ENCODE peak calls at places on chromosomes 13 and 19, in nine cellular contexts. One of them, this sample, is unnamed.

GRCh38 chr13:114089751-114090400 is 42.5 kb downstream of the RASA3 start:
- DNase-seq in hypothalamus: no peak
- DNase-seq in AG08396: no peak
- DNase-seq in H54: no peak
- DNase-seq in NCI-H1436: no peak
- DNase-seq in mesothelial cell of epicardium: no peak
- DNase-seq in RWPE1: no peak
- DNase-seq in breast epithelium: peak; percentile 30
- DNase-seq in ureter: no peak
- DNase-seq in this sample: no peak

GRCh38 chr13:46492946-46493345 is 60.0 kb upstream of the LRCH1 start:
- DNase-seq in hypothalamus: no peak
- DNase-seq in AG08396: peak; percentile 40
- DNase-seq in H54: peak; percentile 6
- DNase-seq in NCI-H1436: no peak
- DNase-seq in mesothelial cell of epicardium: no peak
- DNase-seq in RWPE1: peak; percentile 29
- DNase-seq in breast epithelium: no peak
- DNase-seq in ureter: no peak
- DNase-seq in this sample: no peak

GRCh38 chr19:38264486-38265212 is at the start of gene SPINT2:
- DNase-seq in hypothalamus: peak; percentile 37
- DNase-seq in AG08396: no peak
- DNase-seq in H54: no peak
- DNase-seq in NCI-H1436: peak; percentile 99
- DNase-seq in mesothelial cell of epicardium: peak; percentile 83
- DNase-seq in RWPE1: peak; percentile 34
- DNase-seq in breast epithelium: peak; percentile 95
- DNase-seq in ureter: no peak
- DNase-seq in this sample: no peak

GRCh38 chr19:6925801-6926751 is 38.7 kb downstream of the ADGRE1 start:
- DNase-seq in hypothalamus: no peak
- DNase-seq in AG08396: no peak
- DNase-seq in H54: peak; percentile 64
- DNase-seq in NCI-H1436: no peak
- DNase-seq in mesothelial cell of epicardium: no peak
- DNase-seq in RWPE1: no peak
- DNase-seq in breast epithelium: no peak
- DNase-seq in ureter: no peak
- DNase-seq in this sample: no peak

GRCh38 chr19:29308977-29309520 is 96.1 kb upstream of the UQCRFS1 start:
- DNase-seq in hypothalamus: no peak
- DNase-seq in AG08396: no peak
- DNase-seq in H54: no peak
- DNase-seq in NCI-H1436: peak; percentile 92
- DNase-seq in mesothelial cell of epicardium: no peak
- DNase-seq in RWPE1: no peak
- DNase-seq in breast epithelium: no peak
- DNase-seq in ureter: no peak
- DNase-seq in this sample: no peak

GRCh38 chr19:12833747-12834417 is 497 bp downstream of the RTBDN start:
- DNase-seq in hypothalamus: peak; percentile 29
- DNase-seq in AG08396: peak; percentile 70
- DNase-seq in H54: no peak
- DNase-seq in NCI-H1436: peak; percentile 78
- DNase-seq in mesothelial cell of epicardium: no peak
- DNase-seq in RWPE1: peak; percentile 50
- DNase-seq in breast epithelium: no peak
- DNase-seq in ureter: no peak
- DNase-seq in this sample: no peak

GRCh38 chr13:112904436-112904960 is 64.5 kb upstream of the MCF2L start:
- DNase-seq in hypothalamus: no peak
- DNase-seq in AG08396: no peak
- DNase-seq in H54: no peak
- DNase-seq in NCI-H1436: no peak
- DNase-seq in mesothelial cell of epicardium: no peak
- DNase-seq in RWPE1: no peak
- DNase-seq in breast epithelium: peak; percentile 34
- DNase-seq in ureter: no peak
- DNase-seq in this sample: no peak

GRCh38 chr19:18309525-18310064 is 13.3 kb downstream of the LSM4 start:
- DNase-seq in hypothalamus: no peak
- DNase-seq in AG08396: peak; percentile 3
- DNase-seq in H54: no peak
- DNase-seq in NCI-H1436: no peak
- DNase-seq in mesothelial cell of epicardium: no peak
- DNase-seq in RWPE1: no peak
- DNase-seq in breast epithelium: no peak
- DNase-seq in ureter: no peak
- DNase-seq in this sample: no peak

GRCh38 chr19:46984077-46985010 is 35.3 kb upstream of the NPAS1 start:
- DNase-seq in hypothalamus: no peak
- DNase-seq in AG08396: no peak
- DNase-seq in H54: no peak
- DNase-seq in NCI-H1436: no peak
- DNase-seq in mesothelial cell of epicardium: no peak
- DNase-seq in RWPE1: peak; percentile 57
- DNase-seq in breast epithelium: no peak
- DNase-seq in ureter: no peak
- DNase-seq in this sample: no peak

GRCh38 chr13:98821372-98822237 is 69.1 kb upstream of the SLC15A1 start:
- DNase-seq in hypothalamus: no peak
- DNase-seq in AG08396: no peak
- DNase-seq in H54: no peak
- DNase-seq in NCI-H1436: no peak
- DNase-seq in mesothelial cell of epicardium: no peak
- DNase-seq in RWPE1: no peak
- DNase-seq in breast epithelium: no peak
- DNase-seq in ureter: no peak
- DNase-seq in this sample: no peak

GRCh38 chr19:3548594-3548993 is 8.8 kb downstream of the MFSD12 start:
- DNase-seq in hypothalamus: no peak
- DNase-seq in AG08396: no peak
- DNase-seq in H54: no peak
- DNase-seq in NCI-H1436: no peak
- DNase-seq in mesothelial cell of epicardium: no peak
- DNase-seq in RWPE1: no peak
- DNase-seq in breast epithelium: no peak
- DNase-seq in ureter: no peak
- DNase-seq in this sample: peak; percentile 30

GRCh38 chr13:97226788-97227627 is 4.9 kb downstream of the MBNL2 start:
- DNase-seq in hypothalamus: no peak
- DNase-seq in AG08396: no peak
- DNase-seq in H54: no peak
- DNase-seq in NCI-H1436: peak; percentile 47
- DNase-seq in mesothelial cell of epicardium: no peak
- DNase-seq in RWPE1: no peak
- DNase-seq in breast epithelium: no peak
- DNase-seq in ureter: no peak
- DNase-seq in this sample: no peak

GRCh38 chr19:932647-933552 is 7.1 kb downstream of the ARID3A start:
- DNase-seq in hypothalamus: no peak
- DNase-seq in AG08396: peak; percentile 97
- DNase-seq in H54: peak; percentile 98
- DNase-seq in NCI-H1436: no peak
- DNase-seq in mesothelial cell of epicardium: no peak
- DNase-seq in RWPE1: peak; percentile 77
- DNase-seq in breast epithelium: peak; percentile 71
- DNase-seq in ureter: peak; percentile 79
- DNase-seq in this sample: no peak

GRCh38 chr13:32086366-32086765 is 54.8 kb downstream of the FRY start:
- DNase-seq in hypothalamus: no peak
- DNase-seq in AG08396: no peak
- DNase-seq in H54: no peak
- DNase-seq in NCI-H1436: no peak
- DNase-seq in mesothelial cell of epicardium: no peak
- DNase-seq in RWPE1: no peak
- DNase-seq in breast epithelium: no peak
- DNase-seq in ureter: no peak
- DNase-seq in this sample: no peak

GRCh38 chr13:75359266-75359665 is 122.7 kb downstream of the TBC1D4 start:
- DNase-seq in hypothalamus: no peak
- DNase-seq in AG08396: peak; percentile 81
- DNase-seq in H54: peak; percentile 41
- DNase-seq in NCI-H1436: no peak
- DNase-seq in mesothelial cell of epicardium: no peak
- DNase-seq in RWPE1: peak; percentile 78
- DNase-seq in breast epithelium: no peak
- DNase-seq in ureter: no peak
- DNase-seq in this sample: no peak

GRCh38 chr19:858868-859843 is at the start of gene CFD:
- DNase-seq in hypothalamus: no peak
- DNase-seq in AG08396: no peak
- DNase-seq in H54: no peak
- DNase-seq in NCI-H1436: no peak
- DNase-seq in mesothelial cell of epicardium: no peak
- DNase-seq in RWPE1: no peak
- DNase-seq in breast epithelium: no peak
- DNase-seq in ureter: no peak
- DNase-seq in this sample: no peak

GRCh38 chr13:65133094-65133493 is 2097.0 kb downstream of the PCDH9 start:
- DNase-seq in hypothalamus: no peak
- DNase-seq in AG08396: no peak
- DNase-seq in H54: no peak
- DNase-seq in NCI-H1436: no peak
- DNase-seq in mesothelial cell of epicardium: no peak
- DNase-seq in RWPE1: no peak
- DNase-seq in breast epithelium: no peak
- DNase-seq in ureter: no peak
- DNase-seq in this sample: no peak

GRCh38 chr19:44875666-44876418 is 15.2 kb upstream of the TOMM40 start:
- DNase-seq in hypothalamus: no peak
- DNase-seq in AG08396: no peak
- DNase-seq in H54: no peak
- DNase-seq in NCI-H1436: no peak
- DNase-seq in mesothelial cell of epicardium: no peak
- DNase-seq in RWPE1: no peak
- DNase-seq in breast epithelium: no peak
- DNase-seq in ureter: no peak
- DNase-seq in this sample: no peak

GRCh38 chr19:40365613-40366401 is 17.3 kb downstream of the PLD3 start:
- DNase-seq in hypothalamus: peak; percentile 53
- DNase-seq in AG08396: peak; percentile 93
- DNase-seq in H54: peak; percentile 96
- DNase-seq in NCI-H1436: peak; percentile 76
- DNase-seq in mesothelial cell of epicardium: peak; percentile 85
- DNase-seq in RWPE1: peak; percentile 96
- DNase-seq in breast epithelium: no peak
- DNase-seq in ureter: peak; percentile 84
- DNase-seq in this sample: peak; percentile 36

GRCh38 chr19:2394669-2395292 is 32.6 kb downstream of the TIMM13 start:
- DNase-seq in hypothalamus: no peak
- DNase-seq in AG08396: no peak
- DNase-seq in H54: no peak
- DNase-seq in NCI-H1436: no peak
- DNase-seq in mesothelial cell of epicardium: no peak
- DNase-seq in RWPE1: no peak
- DNase-seq in breast epithelium: no peak
- DNase-seq in ureter: no peak
- DNase-seq in this sample: no peak

GRCh38 chr13:49838989-49839388 is 46.5 kb upstream of the KPNA3 start:
- DNase-seq in hypothalamus: no peak
- DNase-seq in AG08396: no peak
- DNase-seq in H54: no peak
- DNase-seq in NCI-H1436: no peak
- DNase-seq in mesothelial cell of epicardium: no peak
- DNase-seq in RWPE1: no peak
- DNase-seq in breast epithelium: no peak
- DNase-seq in ureter: no peak
- DNase-seq in this sample: no peak

GRCh38 chr19:29662604-29663404 is 2.5 kb upstream of the PLEKHF1 start:
- DNase-seq in hypothalamus: no peak
- DNase-seq in AG08396: peak; percentile 92
- DNase-seq in H54: peak; percentile 91
- DNase-seq in NCI-H1436: no peak
- DNase-seq in mesothelial cell of epicardium: no peak
- DNase-seq in RWPE1: peak; percentile 67
- DNase-seq in breast epithelium: peak; percentile 55
- DNase-seq in ureter: peak; percentile 75
- DNase-seq in this sample: no peak

GRCh38 chr13:29926077-29926476 is 75.7 kb upstream of the UBL3 start:
- DNase-seq in hypothalamus: no peak
- DNase-seq in AG08396: no peak
- DNase-seq in H54: no peak
- DNase-seq in NCI-H1436: no peak
- DNase-seq in mesothelial cell of epicardium: no peak
- DNase-seq in RWPE1: no peak
- DNase-seq in breast epithelium: no peak
- DNase-seq in ureter: no peak
- DNase-seq in this sample: no peak

GRCh38 chr13:39888865-39889810 is 233.7 kb downstream of the COG6 start:
- DNase-seq in hypothalamus: no peak
- DNase-seq in AG08396: no peak
- DNase-seq in H54: no peak
- DNase-seq in NCI-H1436: no peak
- DNase-seq in mesothelial cell of epicardium: no peak
- DNase-seq in RWPE1: no peak
- DNase-seq in breast epithelium: no peak
- DNase-seq in ureter: no peak
- DNase-seq in this sample: no peak

GRCh38 chr19:45098521-45099464 is 5.8 kb downstream of the PPP1R37 start:
- DNase-seq in hypothalamus: peak; percentile 23
- DNase-seq in AG08396: no peak
- DNase-seq in H54: no peak
- DNase-seq in NCI-H1436: no peak
- DNase-seq in mesothelial cell of epicardium: no peak
- DNase-seq in RWPE1: no peak
- DNase-seq in breast epithelium: no peak
- DNase-seq in ureter: no peak
- DNase-seq in this sample: peak; percentile 37

GRCh38 chr13:112655898-112656297 is 33.9 kb upstream of the ATP11A start:
- DNase-seq in hypothalamus: no peak
- DNase-seq in AG08396: no peak
- DNase-seq in H54: no peak
- DNase-seq in NCI-H1436: no peak
- DNase-seq in mesothelial cell of epicardium: no peak
- DNase-seq in RWPE1: no peak
- DNase-seq in breast epithelium: peak; percentile 0
- DNase-seq in ureter: no peak
- DNase-seq in this sample: no peak

GRCh38 chr13:58949646-58950045 is 1214.1 kb downstream of the DIAPH3 start:
- DNase-seq in hypothalamus: no peak
- DNase-seq in AG08396: no peak
- DNase-seq in H54: no peak
- DNase-seq in NCI-H1436: no peak
- DNase-seq in mesothelial cell of epicardium: no peak
- DNase-seq in RWPE1: no peak
- DNase-seq in breast epithelium: no peak
- DNase-seq in ureter: no peak
- DNase-seq in this sample: no peak

GRCh38 chr13:113216165-113217056 is 7.0 kb downstream of the CUL4A start:
- DNase-seq in hypothalamus: no peak
- DNase-seq in AG08396: peak; percentile 72
- DNase-seq in H54: peak; percentile 80
- DNase-seq in NCI-H1436: peak; percentile 66
- DNase-seq in mesothelial cell of epicardium: no peak
- DNase-seq in RWPE1: peak; percentile 65
- DNase-seq in breast epithelium: no peak
- DNase-seq in ureter: no peak
- DNase-seq in this sample: no peak

GRCh38 chr13:90800082-90800746 is 547.3 kb upstream of the MIR17HG start:
- DNase-seq in hypothalamus: peak; percentile 3
- DNase-seq in AG08396: no peak
- DNase-seq in H54: no peak
- DNase-seq in NCI-H1436: no peak
- DNase-seq in mesothelial cell of epicardium: no peak
- DNase-seq in RWPE1: no peak
- DNase-seq in breast epithelium: no peak
- DNase-seq in ureter: peak; percentile 46
- DNase-seq in this sample: peak; percentile 1

GRCh38 chr19:7694499-7694898 is 7.4 kb downstream of the FCER2 start:
- DNase-seq in hypothalamus: no peak
- DNase-seq in AG08396: no peak
- DNase-seq in H54: no peak
- DNase-seq in NCI-H1436: no peak
- DNase-seq in mesothelial cell of epicardium: no peak
- DNase-seq in RWPE1: no peak
- DNase-seq in breast epithelium: no peak
- DNase-seq in ureter: no peak
- DNase-seq in this sample: no peak

GRCh38 chr19:17996826-17997316 is 11.1 kb upstream of the ARRDC2 start:
- DNase-seq in hypothalamus: peak; percentile 82
- DNase-seq in AG08396: peak; percentile 93
- DNase-seq in H54: peak; percentile 90
- DNase-seq in NCI-H1436: peak; percentile 42
- DNase-seq in mesothelial cell of epicardium: peak; percentile 75
- DNase-seq in RWPE1: peak; percentile 82
- DNase-seq in breast epithelium: peak; percentile 89
- DNase-seq in ureter: peak; percentile 90
- DNase-seq in this sample: peak; percentile 61

This sample was measured in caudate nucleus.